ENCODE peak calls at places on chromosomes 16 and 17, in nine cellular contexts. One of them, this sample, is unnamed.

GRCh38 chr17:19938736-19939135 is 38.9 kb downstream of the AKAP10 start:
- DNase-seq in mesenchymal stem cell: no peak
- DNase-seq in GM20000: no peak
- DNase-seq in WTC11: no peak
- DNase-seq in H54: no peak
- DNase-seq in amniotic epithelial cell: no peak
- DNase-seq in ELF-1: no peak
- DNase-seq in stimulated activated CD4-positive, alpha-beta T cell treated with anti-CD3 and anti-CD28 coated beads, Interleukin-4, amount 100 ng/mL, for 48 hours: no peak
- DNase-seq in M059J: no peak
- DNase-seq in this sample: no peak

GRCh38 chr17:15340966-15341365 is 431 bp downstream of the TEKT3 start:
- DNase-seq in mesenchymal stem cell: no peak
- DNase-seq in GM20000: no peak
- DNase-seq in WTC11: peak
- DNase-seq in H54: no peak
- DNase-seq in amniotic epithelial cell: no peak
- DNase-seq in ELF-1: peak
- DNase-seq in stimulated activated CD4-positive, alpha-beta T cell treated with anti-CD3 and anti-CD28 coated beads, Interleukin-4, amount 100 ng/mL, for 48 hours: no peak
- DNase-seq in M059J: no peak
- DNase-seq in this sample: no peak

GRCh38 chr16:2719328-2720062 is 529 bp downstream of the PRSS27 start:
- DNase-seq in mesenchymal stem cell: no peak
- DNase-seq in GM20000: no peak
- DNase-seq in WTC11: no peak
- DNase-seq in H54: no peak
- DNase-seq in amniotic epithelial cell: no peak
- DNase-seq in ELF-1: peak
- DNase-seq in stimulated activated CD4-positive, alpha-beta T cell treated with anti-CD3 and anti-CD28 coated beads, Interleukin-4, amount 100 ng/mL, for 48 hours: no peak
- DNase-seq in M059J: peak
- DNase-seq in this sample: no peak

GRCh38 chr16:83615553-83615952 is 192.2 kb upstream of the HSBP1 start:
- DNase-seq in mesenchymal stem cell: peak
- DNase-seq in GM20000: no peak
- DNase-seq in WTC11: no peak
- DNase-seq in H54: no peak
- DNase-seq in amniotic epithelial cell: no peak
- DNase-seq in ELF-1: no peak
- DNase-seq in stimulated activated CD4-positive, alpha-beta T cell treated with anti-CD3 and anti-CD28 coated beads, Interleukin-4, amount 100 ng/mL, for 48 hours: no peak
- DNase-seq in M059J: peak
- DNase-seq in this sample: peak

GRCh38 chr16:71297252-71297651 is 8.1 kb upstream of the CMTR2 start:
- DNase-seq in mesenchymal stem cell: no peak
- DNase-seq in GM20000: no peak
- DNase-seq in WTC11: no peak
- DNase-seq in H54: no peak
- DNase-seq in amniotic epithelial cell: no peak
- DNase-seq in ELF-1: no peak
- DNase-seq in stimulated activated CD4-positive, alpha-beta T cell treated with anti-CD3 and anti-CD28 coated beads, Interleukin-4, amount 100 ng/mL, for 48 hours: no peak
- DNase-seq in M059J: peak
- DNase-seq in this sample: no peak

GRCh38 chr16:78538919-78539318 is 439.5 kb downstream of the WWOX start:
- DNase-seq in mesenchymal stem cell: no peak
- DNase-seq in GM20000: no peak
- DNase-seq in WTC11: no peak
- DNase-seq in H54: no peak
- DNase-seq in amniotic epithelial cell: no peak
- DNase-seq in ELF-1: no peak
- DNase-seq in stimulated activated CD4-positive, alpha-beta T cell treated with anti-CD3 and anti-CD28 coated beads, Interleukin-4, amount 100 ng/mL, for 48 hours: no peak
- DNase-seq in M059J: no peak
- DNase-seq in this sample: no peak

GRCh38 chr17:4229627-4230026 is 34.2 kb downstream of the ANKFY1 start:
- DNase-seq in mesenchymal stem cell: peak
- DNase-seq in GM20000: no peak
- DNase-seq in WTC11: no peak
- DNase-seq in H54: peak
- DNase-seq in amniotic epithelial cell: peak
- DNase-seq in ELF-1: peak
- DNase-seq in stimulated activated CD4-positive, alpha-beta T cell treated with anti-CD3 and anti-CD28 coated beads, Interleukin-4, amount 100 ng/mL, for 48 hours: no peak
- DNase-seq in M059J: peak
- DNase-seq in this sample: peak

GRCh38 chr17:41329279-41329925 is 13.9 kb upstream of the KRTAP17-1 start:
- DNase-seq in mesenchymal stem cell: peak
- DNase-seq in GM20000: no peak
- DNase-seq in WTC11: peak
- DNase-seq in H54: peak
- DNase-seq in amniotic epithelial cell: peak
- DNase-seq in ELF-1: peak
- DNase-seq in stimulated activated CD4-positive, alpha-beta T cell treated with anti-CD3 and anti-CD28 coated beads, Interleukin-4, amount 100 ng/mL, for 48 hours: peak
- DNase-seq in M059J: peak
- DNase-seq in this sample: peak

GRCh38 chr16:3879887-3880564 is 487 bp downstream of the CREBBP start:
- DNase-seq in mesenchymal stem cell: peak
- DNase-seq in GM20000: peak
- DNase-seq in WTC11: peak
- DNase-seq in H54: peak
- DNase-seq in amniotic epithelial cell: peak
- DNase-seq in ELF-1: no peak
- DNase-seq in stimulated activated CD4-positive, alpha-beta T cell treated with anti-CD3 and anti-CD28 coated beads, Interleukin-4, amount 100 ng/mL, for 48 hours: peak
- DNase-seq in M059J: peak
- DNase-seq in this sample: peak

GRCh38 chr17:31093866-31094599 is 744 bp upstream of the NF1 start:
- DNase-seq in mesenchymal stem cell: no peak
- DNase-seq in GM20000: no peak
- DNase-seq in WTC11: no peak
- DNase-seq in H54: no peak
- DNase-seq in amniotic epithelial cell: no peak
- DNase-seq in ELF-1: peak
- DNase-seq in stimulated activated CD4-positive, alpha-beta T cell treated with anti-CD3 and anti-CD28 coated beads, Interleukin-4, amount 100 ng/mL, for 48 hours: no peak
- DNase-seq in M059J: no peak
- DNase-seq in this sample: no peak

GRCh38 chr16:55487048-55487803 is 8.2 kb downstream of the MMP2 start:
- DNase-seq in mesenchymal stem cell: peak
- DNase-seq in GM20000: no peak
- DNase-seq in WTC11: no peak
- DNase-seq in H54: no peak
- DNase-seq in amniotic epithelial cell: peak
- DNase-seq in ELF-1: no peak
- DNase-seq in stimulated activated CD4-positive, alpha-beta T cell treated with anti-CD3 and anti-CD28 coated beads, Interleukin-4, amount 100 ng/mL, for 48 hours: no peak
- DNase-seq in M059J: no peak
- DNase-seq in this sample: peak

GRCh38 chr16:69711115-69711740 is 15.1 kb downstream of the NQO1 start:
- DNase-seq in mesenchymal stem cell: no peak
- DNase-seq in GM20000: no peak
- DNase-seq in WTC11: no peak
- DNase-seq in H54: no peak
- DNase-seq in amniotic epithelial cell: peak
- DNase-seq in ELF-1: no peak
- DNase-seq in stimulated activated CD4-positive, alpha-beta T cell treated with anti-CD3 and anti-CD28 coated beads, Interleukin-4, amount 100 ng/mL, for 48 hours: no peak
- DNase-seq in M059J: peak
- DNase-seq in this sample: peak

GRCh38 chr16:11258553-11259287 is 2.7 kb upstream of the SOCS1 start:
- DNase-seq in mesenchymal stem cell: no peak
- DNase-seq in GM20000: peak
- DNase-seq in WTC11: no peak
- DNase-seq in H54: no peak
- DNase-seq in amniotic epithelial cell: no peak
- DNase-seq in ELF-1: no peak
- DNase-seq in stimulated activated CD4-positive, alpha-beta T cell treated with anti-CD3 and anti-CD28 coated beads, Interleukin-4, amount 100 ng/mL, for 48 hours: no peak
- DNase-seq in M059J: peak
- DNase-seq in this sample: no peak

GRCh38 chr16:70407811-70408274 is 31.1 kb downstream of the ST3GAL2 start:
- DNase-seq in mesenchymal stem cell: no peak
- DNase-seq in GM20000: peak
- DNase-seq in WTC11: no peak
- DNase-seq in H54: no peak
- DNase-seq in amniotic epithelial cell: no peak
- DNase-seq in ELF-1: peak
- DNase-seq in stimulated activated CD4-positive, alpha-beta T cell treated with anti-CD3 and anti-CD28 coated beads, Interleukin-4, amount 100 ng/mL, for 48 hours: no peak
- DNase-seq in M059J: no peak
- DNase-seq in this sample: no peak